ENCODE peak calls at places on chromosomes 2 and 18, in four cellular contexts. T, S, B and Q are unnamed samples.

GRCh38 chr18:61703508-61703907 is 189.3 kb downstream of the RNF152 start:
- DNase-seq in T (no peak), S (no peak), B (no peak), Q (no peak)

GRCh38 chr2:181124499-181124898 is 144.1 kb downstream of the UBE2E3 start:
- DNase-seq in T (no peak), S (no peak), B (no peak), Q (no peak)

GRCh38 chr18:55839350-55839749 is 251.4 kb upstream of the TCF4 start:
- DNase-seq in T (no peak), S (no peak), B (no peak), Q (no peak)

GRCh38 chr2:151782378-151783132 is 45.7 kb downstream of the ARL5A start:
- DNase-seq in T (no peak), S (no peak), B (no peak), Q (no peak)

GRCh38 chr2:7272180-7272579 is 355.0 kb downstream of the RNF144A start:
- DNase-seq in T (no peak), S (no peak), B (no peak), Q (no peak)

GRCh38 chr2:58715344-58715743 is 474.2 kb upstream of the FANCL start:
- DNase-seq in T (no peak), S (no peak), B (no peak), Q (no peak)

GRCh38 chr2:216694201-216694825 is 1.0 kb downstream of the IGFBP5 start:
- DNase-seq in T (peak), S (no peak), B (peak), Q (peak)

GRCh38 chr2:102130651-102130991 is 11.9 kb upstream of the IL1R1 start:
- DNase-seq in T (no peak), S (no peak), B (no peak), Q (no peak)

GRCh38 chr2:201983174-201983573 is 50.5 kb upstream of the FZD7 start:
- DNase-seq in T (no peak), S (no peak), B (no peak), Q (no peak)

GRCh38 chr2:26885651-26886329 is 37.9 kb downstream of the DPYSL5 start:
- DNase-seq in T (no peak), S (no peak), B (no peak), Q (no peak)

GRCh38 chr18:61869631-61870030 is 23.2 kb downstream of the RNF152 start:
- DNase-seq in T (no peak), S (no peak), B (no peak), Q (no peak)

GRCh38 chr18:59419386-59419785 is 60.3 kb upstream of the LMAN1 start:
- DNase-seq in T (peak), S (no peak), B (no peak), Q (no peak)

GRCh38 chr2:9782197-9782719 is 61.0 kb upstream of the TAF1B start:
- DNase-seq in T (no peak), S (peak), B (no peak), Q (peak)

GRCh38 chr18:49447810-49448745 is 12.4 kb downstream of the DYM start:
- DNase-seq in T (peak), S (peak), B (no peak), Q (no peak)

GRCh38 chr18:23828426-23828825 is 139.2 kb downstream of the LAMA3 start:
- DNase-seq in T (no peak), S (peak), B (no peak), Q (no peak)

GRCh38 chr2:128377071-128377910 is 58.6 kb upstream of the HS6ST1 start:
- DNase-seq in T (no peak), S (no peak), B (peak), Q (peak)

GRCh38 chr18:12013186-12013916 is 32.0 kb downstream of the IMPA2 start:
- DNase-seq in T (no peak), S (no peak), B (no peak), Q (no peak)

GRCh38 chr18:6363216-6363615 is 51.5 kb downstream of the L3MBTL4 start:
- DNase-seq in T (no peak), S (no peak), B (no peak), Q (no peak)

GRCh38 chr2:146701183-146701582 is 1143.6 kb upstream of the ACVR2A start:
- DNase-seq in T (no peak), S (no peak), B (no peak), Q (no peak)

GRCh38 chr2:190497428-190497827 is 37.1 kb downstream of the NEMP2 start:
- DNase-seq in T (no peak), S (no peak), B (no peak), Q (no peak)

GRCh38 chr2:9127316-9127715 is 79.3 kb upstream of the ASAP2 start:
- DNase-seq in T (no peak), S (no peak), B (no peak), Q (peak)

GRCh38 chr2:224518806-224519580 is 66.2 kb downstream of the CUL3 start:
- DNase-seq in T (no peak), S (no peak), B (no peak), Q (no peak)

GRCh38 chr18:35786359-35787042 is 186.0 kb upstream of the RMP24 start:
- DNase-seq in T (no peak), S (no peak), B (no peak), Q (no peak)

GRCh38 chr2:120134263-120134662 is 88.9 kb downstream of the TMEM185B start:
- DNase-seq in T (no peak), S (no peak), B (no peak), Q (no peak)

GRCh38 chr18:44180683-44181082 is 500.0 kb upstream of the SETBP1 start:
- DNase-seq in T (no peak), S (no peak), B (no peak), Q (no peak)

GRCh38 chr2:44934962-44935853 is 6.3 kb upstream of the SIX3 start:
- DNase-seq in T (no peak), S (no peak), B (no peak), Q (no peak)

GRCh38 chr2:9753276-9753600 is 90.0 kb upstream of the TAF1B start:
- DNase-seq in T (no peak), S (peak), B (no peak), Q (no peak)

GRCh38 chr2:147511491-147511948 is 333.3 kb upstream of the ACVR2A start:
- DNase-seq in T (no peak), S (no peak), B (peak), Q (peak)

GRCh38 chr2:55111570-55112228 is 61.4 kb upstream of the RTN4 start:
- DNase-seq in T (peak), S (no peak), B (peak), Q (peak)

GRCh38 chr2:229170171-229170570 is 100.9 kb downstream of the PID1 start:
- DNase-seq in T (no peak), S (no peak), B (no peak), Q (no peak)

GRCh38 chr2:127041259-127041970 is 65.5 kb downstream of the BIN1 start:
- DNase-seq in T (no peak), S (no peak), B (no peak), Q (no peak)

GRCh38 chr18:68121308-68121707 is 593.6 kb downstream of the TMX3 start:
- DNase-seq in T (no peak), S (no peak), B (no peak), Q (no peak)